ENCODE peak calls at places on chromosomes 5 and 9, in five cellular contexts. One of them, this sample, is unnamed.

GRCh38 chr5:147415663-147416062 is 94.2 kb downstream of the DPYSL3 start:
- DNase-seq in left ventricle myocardium inferior: no peak
- DNase-seq in foreskin fibroblast: no peak
- DNase-seq in upper lobe of right lung: no peak
- DNase-seq in AG04449: no peak
- DNase-seq in this sample: no peak

GRCh38 chr9:124660341-124660801 is 110.7 kb downstream of the NR6A1 start:
- DNase-seq in left ventricle myocardium inferior: no peak
- DNase-seq in foreskin fibroblast: peak; percentile 18
- DNase-seq in upper lobe of right lung: no peak
- DNase-seq in AG04449: peak; percentile 24
- DNase-seq in this sample: peak; percentile 57

GRCh38 chr5:30890377-30890776 is 303.1 kb upstream of the CDH6 start:
- DNase-seq in left ventricle myocardium inferior: no peak
- DNase-seq in foreskin fibroblast: no peak
- DNase-seq in upper lobe of right lung: no peak
- DNase-seq in AG04449: no peak
- DNase-seq in this sample: no peak

GRCh38 chr9:16275795-16276624 is 594.5 kb downstream of the BNC2 start:
- DNase-seq in left ventricle myocardium inferior: no peak
- DNase-seq in foreskin fibroblast: no peak
- DNase-seq in upper lobe of right lung: peak; percentile 73
- DNase-seq in AG04449: no peak
- DNase-seq in this sample: no peak

GRCh38 chr5:154197801-154198461 is 7.4 kb downstream of the GALNT10 start:
- DNase-seq in left ventricle myocardium inferior: no peak
- DNase-seq in foreskin fibroblast: no peak
- DNase-seq in upper lobe of right lung: peak; percentile 72
- DNase-seq in AG04449: no peak
- DNase-seq in this sample: peak; percentile 74

GRCh38 chr9:2013688-2014087 is 1.5 kb upstream of the SMARCA2 start:
- DNase-seq in left ventricle myocardium inferior: no peak
- DNase-seq in foreskin fibroblast: peak; percentile 36
- DNase-seq in upper lobe of right lung: no peak
- DNase-seq in AG04449: no peak
- DNase-seq in this sample: peak; percentile 60

GRCh38 chr5:72074238-72074637 is 33.0 kb upstream of the MAP1B start:
- DNase-seq in left ventricle myocardium inferior: no peak
- DNase-seq in foreskin fibroblast: no peak
- DNase-seq in upper lobe of right lung: no peak
- DNase-seq in AG04449: no peak
- DNase-seq in this sample: no peak

GRCh38 chr5:30152431-30152830 is 1041.1 kb upstream of the CDH6 start:
- DNase-seq in left ventricle myocardium inferior: no peak
- DNase-seq in foreskin fibroblast: no peak
- DNase-seq in upper lobe of right lung: no peak
- DNase-seq in AG04449: no peak
- DNase-seq in this sample: no peak

GRCh38 chr5:67021522-67022316 is 174.9 kb downstream of the CD180 start:
- DNase-seq in left ventricle myocardium inferior: no peak
- DNase-seq in foreskin fibroblast: no peak
- DNase-seq in upper lobe of right lung: no peak
- DNase-seq in AG04449: no peak
- DNase-seq in this sample: peak; percentile 71

GRCh38 chr9:104606202-104606601 is 775 bp upstream of the OR13C2 start:
- DNase-seq in left ventricle myocardium inferior: no peak
- DNase-seq in foreskin fibroblast: no peak
- DNase-seq in upper lobe of right lung: no peak
- DNase-seq in AG04449: no peak
- DNase-seq in this sample: no peak

GRCh38 chr5:56358046-56358445 is 124.9 kb upstream of the ANKRD55 start:
- DNase-seq in left ventricle myocardium inferior: no peak
- DNase-seq in foreskin fibroblast: no peak
- DNase-seq in upper lobe of right lung: no peak
- DNase-seq in AG04449: no peak
- DNase-seq in this sample: no peak

GRCh38 chr9:84711936-84712335 is 42.4 kb downstream of the NTRK2 start:
- DNase-seq in left ventricle myocardium inferior: no peak
- DNase-seq in foreskin fibroblast: peak; percentile 12
- DNase-seq in upper lobe of right lung: no peak
- DNase-seq in AG04449: no peak
- DNase-seq in this sample: no peak

GRCh38 chr5:114789773-114790402 is 379.8 kb downstream of the TRIM36 start:
- DNase-seq in left ventricle myocardium inferior: no peak
- DNase-seq in foreskin fibroblast: no peak
- DNase-seq in upper lobe of right lung: no peak
- DNase-seq in AG04449: peak; percentile 3
- DNase-seq in this sample: peak; percentile 2

GRCh38 chr5:116137544-116138378 is 52.9 kb downstream of the COMMD10 start:
- DNase-seq in left ventricle myocardium inferior: no peak
- DNase-seq in foreskin fibroblast: peak; percentile 12
- DNase-seq in upper lobe of right lung: no peak
- DNase-seq in AG04449: peak; percentile 21
- DNase-seq in this sample: peak; percentile 78

DNA sequence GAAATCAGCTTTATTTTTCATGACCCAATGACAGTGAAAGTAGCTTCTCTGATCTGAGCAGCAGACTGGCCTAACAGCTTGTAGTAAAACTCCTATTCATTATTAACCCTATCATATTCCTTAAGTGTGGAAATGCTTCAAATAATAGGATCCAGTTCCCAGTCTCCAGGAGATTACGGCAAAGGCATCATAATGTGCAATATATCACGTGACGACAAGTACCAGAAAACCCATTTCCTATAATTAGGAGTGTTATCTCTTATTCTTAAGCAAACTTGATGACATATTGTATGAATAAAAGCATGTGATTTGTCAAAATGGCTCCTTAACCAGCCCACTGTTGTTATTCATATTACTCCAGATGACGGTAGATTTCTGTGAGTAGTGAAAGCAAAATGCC is 2.9 kb downstream of the SV2C start:
- DNase-seq in left ventricle myocardium inferior: no peak
- DNase-seq in foreskin fibroblast: no peak
- DNase-seq in upper lobe of right lung: no peak
- DNase-seq in AG04449: no peak
- DNase-seq in this sample: no peak
- TF ChIP-seq CTCF in left ventricle myocardium inferior: no peak
- TF ChIP-seq CTCF in foreskin fibroblast: no peak
- TF ChIP-seq CTCF in upper lobe of right lung: no peak
- TF ChIP-seq CTCF in AG04449: no peak
- TF ChIP-seq CTCF in this sample: no peak

GRCh38 chr5:1183424-1184162 is 17.8 kb upstream of the SLC6A19 start:
- DNase-seq in left ventricle myocardium inferior: peak; percentile 7
- DNase-seq in foreskin fibroblast: no peak
- DNase-seq in upper lobe of right lung: no peak
- DNase-seq in AG04449: no peak
- DNase-seq in this sample: no peak
- TF ChIP-seq CTCF in left ventricle myocardium inferior: no peak
- TF ChIP-seq CTCF in foreskin fibroblast: no peak
- TF ChIP-seq CTCF in upper lobe of right lung: no peak
- TF ChIP-seq CTCF in AG04449: no peak
- TF ChIP-seq CTCF in this sample: no peak

GRCh38 chr5:177529247-177529901 is 12.6 kb upstream of the DDX41 start:
- DNase-seq in left ventricle myocardium inferior: no peak
- DNase-seq in foreskin fibroblast: no peak
- DNase-seq in upper lobe of right lung: peak; percentile 16
- DNase-seq in AG04449: no peak
- DNase-seq in this sample: no peak

GRCh38 chr5:177531209-177531940 is 14.6 kb upstream of the DDX41 start:
- DNase-seq in left ventricle myocardium inferior: no peak
- DNase-seq in foreskin fibroblast: no peak
- DNase-seq in upper lobe of right lung: no peak
- DNase-seq in AG04449: no peak
- DNase-seq in this sample: no peak

GRCh38 chr5:177528631-177529030 is 11.9 kb upstream of the DDX41 start:
- DNase-seq in left ventricle myocardium inferior: no peak
- DNase-seq in foreskin fibroblast: no peak
- DNase-seq in upper lobe of right lung: peak; percentile 29
- DNase-seq in AG04449: no peak
- DNase-seq in this sample: no peak

GRCh38 chr5:177527595-177527994 is 10.8 kb upstream of the DDX41 start:
- DNase-seq in left ventricle myocardium inferior: no peak
- DNase-seq in foreskin fibroblast: no peak
- DNase-seq in upper lobe of right lung: peak; percentile 31
- DNase-seq in AG04449: no peak
- DNase-seq in this sample: no peak

GRCh38 chr5:177530638-177531037 is 13.9 kb upstream of the DDX41 start:
- DNase-seq in left ventricle myocardium inferior: no peak
- DNase-seq in foreskin fibroblast: no peak
- DNase-seq in upper lobe of right lung: peak; percentile 26
- DNase-seq in AG04449: no peak
- DNase-seq in this sample: no peak
- TF ChIP-seq CTCF in left ventricle myocardium inferior: no peak
- TF ChIP-seq CTCF in foreskin fibroblast: no peak
- TF ChIP-seq CTCF in upper lobe of right lung: no peak
- TF ChIP-seq CTCF in AG04449: no peak
- TF ChIP-seq CTCF in this sample: no peak

GRCh38 chr9:110801426-110801825 is 132.8 kb downstream of the MUSK start:
- DNase-seq in left ventricle myocardium inferior: no peak
- DNase-seq in foreskin fibroblast: no peak
- DNase-seq in upper lobe of right lung: no peak
- DNase-seq in AG04449: no peak
- DNase-seq in this sample: peak; percentile 42
- TF ChIP-seq CTCF in left ventricle myocardium inferior: no peak
- TF ChIP-seq CTCF in foreskin fibroblast: no peak
- TF ChIP-seq CTCF in upper lobe of right lung: no peak
- TF ChIP-seq CTCF in AG04449: no peak
- TF ChIP-seq CTCF in this sample: no peak

DNA sequence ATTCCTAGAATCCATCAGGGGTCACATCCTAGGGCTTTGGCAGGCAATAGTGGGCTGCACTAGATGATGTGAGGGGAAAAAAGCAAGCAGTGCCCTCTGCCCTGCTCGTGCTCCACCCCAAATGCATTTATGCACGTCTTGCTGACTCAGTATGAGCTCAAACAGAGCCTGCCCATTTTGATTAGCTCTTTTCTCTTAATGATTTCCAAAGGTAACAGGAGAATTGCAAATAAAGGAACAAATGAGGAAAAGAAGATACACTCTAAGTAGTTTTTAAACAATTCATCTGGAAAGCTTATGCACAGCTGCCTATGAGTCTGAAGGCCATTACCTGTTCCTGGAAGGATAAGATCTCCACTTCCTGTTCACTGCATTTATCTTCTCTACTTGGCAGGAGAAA is 364.2 kb downstream of the TMEM232 start:
- DNase-seq in left ventricle myocardium inferior: no peak
- DNase-seq in foreskin fibroblast: no peak
- DNase-seq in upper lobe of right lung: no peak
- DNase-seq in AG04449: no peak
- DNase-seq in this sample: no peak
- TF ChIP-seq CTCF in left ventricle myocardium inferior: no peak
- TF ChIP-seq CTCF in foreskin fibroblast: no peak
- TF ChIP-seq CTCF in upper lobe of right lung: no peak
- TF ChIP-seq CTCF in AG04449: no peak
- TF ChIP-seq CTCF in this sample: no peak

GRCh38 chr5:1004598-1005361 is 3.8 kb upstream of the NKD2 start:
- DNase-seq in left ventricle myocardium inferior: peak; percentile 88
- DNase-seq in foreskin fibroblast: peak; percentile 23
- DNase-seq in upper lobe of right lung: peak; percentile 87
- DNase-seq in AG04449: no peak
- DNase-seq in this sample: peak; percentile 56
- TF ChIP-seq CTCF in left ventricle myocardium inferior: peak; percentile 60
- TF ChIP-seq CTCF in foreskin fibroblast: no peak
- TF ChIP-seq CTCF in upper lobe of right lung: peak; percentile 51
- TF ChIP-seq CTCF in AG04449: no peak
- TF ChIP-seq CTCF in this sample: peak; percentile 59

DNA sequence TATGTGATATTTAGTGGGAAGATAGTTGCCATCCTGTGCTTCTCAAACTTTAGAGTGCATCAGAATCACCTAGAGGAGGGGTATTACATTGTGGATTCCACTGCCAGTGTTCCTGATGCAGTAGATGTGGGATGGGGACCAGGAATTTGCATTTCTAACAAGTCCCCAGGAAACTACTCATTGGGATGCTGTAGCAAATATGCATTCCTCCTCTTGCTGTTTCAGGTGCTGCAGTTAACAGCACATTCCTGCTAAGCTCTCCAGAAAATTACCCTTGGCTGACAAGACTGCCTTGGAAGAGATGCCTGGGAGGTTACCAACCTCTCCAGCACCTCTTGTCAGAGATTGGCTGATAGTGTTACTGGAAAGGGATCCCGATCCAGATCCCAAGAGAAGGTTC is 270.5 kb downstream of the OSTF1 start:
- DNase-seq in left ventricle myocardium inferior: no peak
- DNase-seq in foreskin fibroblast: no peak
- DNase-seq in upper lobe of right lung: no peak
- DNase-seq in AG04449: no peak
- DNase-seq in this sample: no peak
- TF ChIP-seq CTCF in left ventricle myocardium inferior: no peak
- TF ChIP-seq CTCF in foreskin fibroblast: no peak
- TF ChIP-seq CTCF in upper lobe of right lung: no peak
- TF ChIP-seq CTCF in AG04449: no peak
- TF ChIP-seq CTCF in this sample: no peak

GRCh38 chr5:82244151-82244550 is 34.0 kb downstream of the RPS23 start:
- DNase-seq in left ventricle myocardium inferior: no peak
- DNase-seq in foreskin fibroblast: no peak
- DNase-seq in upper lobe of right lung: no peak
- DNase-seq in AG04449: no peak
- DNase-seq in this sample: no peak

GRCh38 chr5:82246960-82247574 is 31.1 kb downstream of the RPS23 start:
- DNase-seq in left ventricle myocardium inferior: no peak
- DNase-seq in foreskin fibroblast: no peak
- DNase-seq in upper lobe of right lung: no peak
- DNase-seq in AG04449: no peak
- DNase-seq in this sample: no peak

DNA sequence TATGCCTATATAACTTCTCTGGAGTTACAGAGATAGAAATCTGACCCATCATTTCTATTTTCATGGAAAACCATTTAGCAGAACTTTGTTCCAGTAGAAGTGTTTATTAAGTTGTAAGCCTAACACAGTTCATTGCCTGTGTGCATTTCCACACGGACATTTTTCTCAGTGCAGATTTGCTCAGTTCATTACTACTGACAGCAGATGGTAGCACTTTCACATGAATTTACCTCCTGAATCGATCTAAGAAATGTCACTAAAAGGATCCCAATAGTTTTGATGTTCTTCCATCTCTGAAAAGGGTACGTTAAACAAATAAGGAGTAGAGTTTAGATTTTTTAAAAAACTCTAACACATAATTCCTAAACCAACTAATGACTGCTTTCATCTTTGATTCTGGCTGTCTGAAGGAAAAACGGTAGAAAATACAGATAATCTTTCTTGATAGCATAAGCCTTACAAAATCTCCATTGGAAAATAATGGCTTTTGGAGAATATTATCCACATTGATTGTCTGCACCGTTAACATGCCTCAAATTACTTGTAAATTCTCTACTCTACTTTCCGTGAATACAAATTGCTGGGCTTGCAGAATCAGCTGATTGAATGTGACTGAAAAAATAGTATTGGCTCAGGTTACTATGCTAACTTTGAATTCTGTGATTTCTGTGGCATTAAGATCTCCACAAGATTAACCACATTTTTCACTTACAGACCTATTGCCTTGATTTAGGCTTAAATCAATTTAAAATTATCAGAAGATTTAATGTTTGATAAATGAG is 33.1 kb downstream of the RPS23 start:
- DNase-seq in left ventricle myocardium inferior: no peak
- DNase-seq in foreskin fibroblast: no peak
- DNase-seq in upper lobe of right lung: no peak
- DNase-seq in AG04449: no peak
- DNase-seq in this sample: no peak
- TF ChIP-seq CTCF in left ventricle myocardium inferior: no peak
- TF ChIP-seq CTCF in foreskin fibroblast: no peak
- TF ChIP-seq CTCF in upper lobe of right lung: no peak
- TF ChIP-seq CTCF in AG04449: no peak
- TF ChIP-seq CTCF in this sample: no peak

GRCh38 chr9:1009101-1009707 is 32.7 kb downstream of the DMRT3 start:
- DNase-seq in left ventricle myocardium inferior: peak; percentile 80
- DNase-seq in foreskin fibroblast: peak; percentile 54
- DNase-seq in upper lobe of right lung: peak; percentile 90
- DNase-seq in AG04449: no peak
- DNase-seq in this sample: peak; percentile 75
- TF ChIP-seq CTCF in left ventricle myocardium inferior: peak; percentile 99
- TF ChIP-seq CTCF in foreskin fibroblast: peak; percentile 97
- TF ChIP-seq CTCF in upper lobe of right lung: peak; percentile 99
- TF ChIP-seq CTCF in AG04449: peak; percentile 96
- TF ChIP-seq CTCF in this sample: peak; percentile 94